ENCODE peak calls at places on chromosomes 2 and 18, in five cellular contexts. One of them, this sample, is unnamed.

GRCh38 chr18:80147037-80147417 is 38.0 kb downstream of the ADNP2 start:
- DNase-seq in neuronal stem cell: no peak
- DNase-seq in H9: no peak
- DNase-seq in mesenchymal stem cell: no peak
- DNase-seq in H1: no peak
- DNase-seq in this sample: no peak

GRCh38 chr2:191917967-191918651 is 71.2 kb upstream of the CAVIN2 start:
- DNase-seq in neuronal stem cell: no peak
- DNase-seq in H9: no peak
- DNase-seq in mesenchymal stem cell: no peak
- DNase-seq in H1: no peak
- DNase-seq in this sample: no peak

GRCh38 chr2:67255933-67256615 is 141.1 kb upstream of the ETAA1 start:
- DNase-seq in neuronal stem cell: no peak
- DNase-seq in H9: no peak
- DNase-seq in mesenchymal stem cell: peak
- DNase-seq in H1: no peak
- DNase-seq in this sample: no peak

GRCh38 chr2:214482716-214483115 is 71.9 kb downstream of the VWC2L start:
- DNase-seq in neuronal stem cell: peak
- DNase-seq in H9: no peak
- DNase-seq in mesenchymal stem cell: no peak
- DNase-seq in H1: no peak
- DNase-seq in this sample: no peak

GRCh38 chr2:234495076-234495800 is 1.6 kb downstream of the ARL4C start:
- DNase-seq in neuronal stem cell: no peak
- DNase-seq in H9: peak
- DNase-seq in mesenchymal stem cell: peak
- DNase-seq in H1: no peak
- DNase-seq in this sample: no peak

GRCh38 chr2:47076586-47077441 is 78.3 kb downstream of the STPG4 start:
- DNase-seq in neuronal stem cell: no peak
- DNase-seq in H9: no peak
- DNase-seq in mesenchymal stem cell: peak
- DNase-seq in H1: no peak
- DNase-seq in this sample: peak

GRCh38 chr18:11998182-11998581 is 16.9 kb downstream of the IMPA2 start:
- DNase-seq in neuronal stem cell: no peak
- DNase-seq in H9: no peak
- DNase-seq in mesenchymal stem cell: no peak
- DNase-seq in H1: no peak
- DNase-seq in this sample: no peak

GRCh38 chr2:42566837-42567251 is 1.6 kb upstream of the MTA3 start:
- DNase-seq in neuronal stem cell: no peak
- DNase-seq in H9: no peak
- DNase-seq in mesenchymal stem cell: peak
- DNase-seq in H1: no peak
- DNase-seq in this sample: no peak

GRCh38 chr2:26528186-26528585 is 50.3 kb upstream of the OTOF start:
- DNase-seq in neuronal stem cell: no peak
- DNase-seq in H9: no peak
- DNase-seq in mesenchymal stem cell: no peak
- DNase-seq in H1: no peak
- DNase-seq in this sample: no peak

GRCh38 chr2:203685081-203685621 is 21.3 kb upstream of the CD28 start:
- DNase-seq in neuronal stem cell: no peak
- DNase-seq in H9: no peak
- DNase-seq in mesenchymal stem cell: peak
- DNase-seq in H1: no peak
- DNase-seq in this sample: peak

GRCh38 chr2:203683421-203683820 is 23.0 kb upstream of the CD28 start:
- DNase-seq in neuronal stem cell: no peak
- DNase-seq in H9: no peak
- DNase-seq in mesenchymal stem cell: no peak
- DNase-seq in H1: no peak
- DNase-seq in this sample: no peak

GRCh38 chr2:203682688-203683130 is 23.7 kb upstream of the CD28 start:
- DNase-seq in neuronal stem cell: no peak
- DNase-seq in H9: no peak
- DNase-seq in mesenchymal stem cell: peak
- DNase-seq in H1: no peak
- DNase-seq in this sample: no peak

GRCh38 chr2:203685789-203686433 is 20.5 kb upstream of the CD28 start:
- DNase-seq in neuronal stem cell: no peak
- DNase-seq in H9: no peak
- DNase-seq in mesenchymal stem cell: no peak
- DNase-seq in H1: no peak
- DNase-seq in this sample: no peak

GRCh38 chr2:203683932-203684556 is 22.4 kb upstream of the CD28 start:
- DNase-seq in neuronal stem cell: no peak
- DNase-seq in H9: no peak
- DNase-seq in mesenchymal stem cell: peak
- DNase-seq in H1: no peak
- DNase-seq in this sample: peak
- H2BK5ac ChIP-seq in neuronal stem cell: no peak
- H2BK5ac ChIP-seq in H9: no peak
- H2BK5ac ChIP-seq in mesenchymal stem cell: no peak
- H2BK5ac ChIP-seq in H1: no peak
- H2BK5ac ChIP-seq in this sample: no peak

DNA sequence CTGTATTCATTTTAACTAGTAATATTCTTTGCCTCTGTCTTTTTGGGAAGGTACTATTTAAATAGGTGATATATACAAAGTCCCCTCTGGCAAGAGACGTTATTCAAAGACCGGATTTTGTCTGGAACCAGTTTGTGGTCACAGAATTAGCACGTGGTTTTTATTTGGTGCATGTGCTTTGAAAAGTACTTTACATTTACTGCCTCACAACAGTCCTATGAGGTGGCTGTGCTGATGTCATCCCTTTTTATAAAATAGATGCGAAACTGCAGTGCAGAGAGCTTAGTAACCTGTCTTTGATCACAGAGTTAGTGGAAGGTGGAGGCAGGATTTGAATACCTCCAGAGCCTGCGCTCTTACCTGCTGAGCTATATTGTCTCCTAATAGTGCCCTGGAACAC is 4.0 kb downstream of the LPIN1 start:
- DNase-seq in neuronal stem cell: no peak
- DNase-seq in H9: no peak
- DNase-seq in mesenchymal stem cell: peak
- DNase-seq in H1: no peak
- DNase-seq in this sample: peak
- H3K18ac ChIP-seq in neuronal stem cell: no peak
- H3K18ac ChIP-seq in H9: no peak
- H3K18ac ChIP-seq in mesenchymal stem cell: no peak
- H3K18ac ChIP-seq in H1: no peak
- H3K18ac ChIP-seq in this sample: no peak

GRCh38 chr2:106127776-106128268 is 66.3 kb downstream of the UXS1 start:
- DNase-seq in neuronal stem cell: no peak
- DNase-seq in H9: no peak
- DNase-seq in mesenchymal stem cell: no peak
- DNase-seq in H1: no peak
- DNase-seq in this sample: no peak

GRCh38 chr2:106124787-106125549 is 69.1 kb downstream of the UXS1 start:
- DNase-seq in neuronal stem cell: no peak
- DNase-seq in H9: no peak
- DNase-seq in mesenchymal stem cell: no peak
- DNase-seq in H1: no peak
- DNase-seq in this sample: peak

GRCh38 chr2:106126705-106127281 is 67.3 kb downstream of the UXS1 start:
- DNase-seq in neuronal stem cell: no peak
- DNase-seq in H9: no peak
- DNase-seq in mesenchymal stem cell: no peak
- DNase-seq in H1: no peak
- DNase-seq in this sample: no peak

GRCh38 chr2:106127282-106127771 is 66.8 kb downstream of the UXS1 start:
- DNase-seq in neuronal stem cell: no peak
- DNase-seq in H9: no peak
- DNase-seq in mesenchymal stem cell: peak
- DNase-seq in H1: no peak
- DNase-seq in this sample: no peak

DNA sequence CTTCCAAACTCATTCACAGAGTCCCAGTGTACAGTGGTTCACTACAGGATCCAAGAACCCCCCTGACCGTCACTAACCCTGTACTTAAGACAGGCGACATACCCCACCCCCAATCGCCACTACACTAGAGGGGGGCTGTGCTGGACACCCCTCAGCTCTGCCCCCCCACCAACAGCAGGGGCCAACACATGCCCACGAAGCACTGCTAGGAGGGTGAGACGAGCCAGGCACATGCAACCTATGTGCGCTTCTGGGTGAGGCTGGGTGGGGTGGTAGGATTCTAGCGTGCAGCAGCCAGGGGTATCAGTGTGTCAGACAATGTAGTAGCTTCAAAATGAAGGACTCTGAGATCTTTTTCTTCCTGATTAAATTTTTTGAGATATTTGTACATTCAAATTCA is 67.8 kb downstream of the UXS1 start:
- DNase-seq in neuronal stem cell: no peak
- DNase-seq in H9: no peak
- DNase-seq in mesenchymal stem cell: no peak
- DNase-seq in H1: no peak
- DNase-seq in this sample: no peak
- H2BK12ac ChIP-seq in neuronal stem cell: no peak
- H2BK12ac ChIP-seq in H9: no peak
- H2BK12ac ChIP-seq in mesenchymal stem cell: no peak
- H2BK12ac ChIP-seq in H1: no peak
- H2BK12ac ChIP-seq in this sample: no peak

DNA sequence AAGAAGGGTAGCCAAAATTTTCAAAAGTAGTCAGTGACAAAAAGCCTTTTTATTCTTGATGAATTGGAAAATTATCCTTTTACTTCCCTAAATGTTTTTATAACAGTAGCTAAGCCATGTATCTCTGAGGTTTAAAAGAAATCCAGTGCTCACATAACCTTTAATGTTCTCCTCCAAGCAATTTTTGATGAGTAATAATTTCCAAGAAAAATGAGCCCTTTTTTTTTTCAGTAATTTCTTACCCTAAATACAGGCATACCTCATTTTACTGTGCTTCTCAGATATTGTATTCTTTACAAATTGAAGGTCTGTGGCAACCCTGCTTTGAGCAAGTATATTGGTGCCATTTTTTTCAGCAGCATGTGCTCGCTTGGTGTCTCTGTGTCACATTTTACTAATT is 84.3 kb upstream of the DSEL start:
- DNase-seq in neuronal stem cell: no peak
- DNase-seq in H9: no peak
- DNase-seq in mesenchymal stem cell: no peak
- DNase-seq in H1: no peak
- DNase-seq in this sample: no peak
- H2BK5ac ChIP-seq in neuronal stem cell: no peak
- H2BK5ac ChIP-seq in H9: no peak
- H2BK5ac ChIP-seq in mesenchymal stem cell: no peak
- H2BK5ac ChIP-seq in H1: no peak
- H2BK5ac ChIP-seq in this sample: no peak

GRCh38 chr2:54960118-54960517 is 90.1 kb downstream of the RTN4 start:
- DNase-seq in neuronal stem cell: no peak
- DNase-seq in H9: no peak
- DNase-seq in mesenchymal stem cell: no peak
- DNase-seq in H1: no peak
- DNase-seq in this sample: no peak
- H3K18ac ChIP-seq in neuronal stem cell: no peak
- H3K18ac ChIP-seq in H9: no peak
- H3K18ac ChIP-seq in mesenchymal stem cell: no peak
- H3K18ac ChIP-seq in H1: no peak
- H3K18ac ChIP-seq in this sample: no peak

DNA sequence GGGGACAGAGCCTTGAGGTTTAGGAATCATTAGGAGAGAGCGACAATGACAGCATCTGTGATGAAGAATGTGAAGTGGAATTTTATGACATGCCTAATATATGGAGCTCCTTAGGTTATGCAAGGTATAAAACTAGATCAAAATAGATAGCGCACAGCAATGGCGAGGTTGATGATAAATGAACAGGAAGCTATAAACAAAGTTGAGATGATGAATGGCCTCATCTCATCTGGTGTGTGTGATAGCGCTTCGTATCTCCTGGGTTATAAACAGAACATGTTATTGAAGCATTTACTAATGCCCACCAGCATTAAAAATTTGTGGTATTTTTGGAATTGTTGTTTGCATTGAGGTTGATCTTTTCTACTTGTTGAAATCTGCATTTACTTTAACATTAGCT is 231.5 kb downstream of the LTBP1 start:
- DNase-seq in neuronal stem cell: no peak
- DNase-seq in H9: no peak
- DNase-seq in mesenchymal stem cell: no peak
- DNase-seq in H1: no peak
- DNase-seq in this sample: no peak
- H2BK12ac ChIP-seq in neuronal stem cell: no peak
- H2BK12ac ChIP-seq in H9: no peak
- H2BK12ac ChIP-seq in mesenchymal stem cell: no peak
- H2BK12ac ChIP-seq in H1: no peak
- H2BK12ac ChIP-seq in this sample: no peak

GRCh38 chr18:31793531-31793930 is 32.9 kb upstream of the SLC25A52 start:
- DNase-seq in neuronal stem cell: no peak
- DNase-seq in H9: no peak
- DNase-seq in mesenchymal stem cell: no peak
- DNase-seq in H1: no peak
- DNase-seq in this sample: no peak
- H2BK5ac ChIP-seq in neuronal stem cell: no peak
- H2BK5ac ChIP-seq in H9: no peak
- H2BK5ac ChIP-seq in mesenchymal stem cell: no peak
- H2BK5ac ChIP-seq in H1: no peak
- H2BK5ac ChIP-seq in this sample: no peak

GRCh38 chr2:127193164-127193947 is 26.7 kb downstream of the CYP27C1 start:
- DNase-seq in neuronal stem cell: no peak
- DNase-seq in H9: no peak
- DNase-seq in mesenchymal stem cell: no peak
- DNase-seq in H1: no peak
- DNase-seq in this sample: no peak
- H3K18ac ChIP-seq in neuronal stem cell: peak
- H3K18ac ChIP-seq in H9: no peak
- H3K18ac ChIP-seq in mesenchymal stem cell: no peak
- H3K18ac ChIP-seq in H1: peak
- H3K18ac ChIP-seq in this sample: no peak

DNA sequence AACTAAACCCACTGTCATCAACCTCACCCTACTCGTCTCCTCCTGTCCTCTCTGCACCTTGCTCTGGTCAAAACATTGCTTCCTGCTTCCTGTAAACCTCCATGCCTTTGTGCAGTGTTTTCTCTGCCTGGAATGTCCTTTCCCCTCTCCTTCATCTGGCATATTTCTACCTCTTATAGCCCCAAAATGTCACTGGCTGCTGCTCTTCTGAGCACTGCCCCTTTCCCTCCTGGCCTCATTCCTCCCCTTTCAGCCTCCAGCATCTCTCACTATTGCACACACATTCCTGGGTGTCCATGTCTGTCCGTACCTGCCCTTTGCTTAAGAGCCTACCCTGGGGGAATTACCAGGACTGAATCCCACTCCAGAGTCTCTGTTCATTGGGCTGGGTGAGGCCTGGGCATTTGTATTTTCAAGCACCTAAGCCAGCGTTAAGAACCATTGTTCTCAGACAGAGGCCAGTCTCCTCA is 84.9 kb downstream of the MOGAT1 start:
- DNase-seq in neuronal stem cell: no peak
- DNase-seq in H9: no peak
- DNase-seq in mesenchymal stem cell: no peak
- DNase-seq in H1: no peak
- DNase-seq in this sample: peak
- H2BK12ac ChIP-seq in neuronal stem cell: no peak
- H2BK12ac ChIP-seq in H9: no peak
- H2BK12ac ChIP-seq in mesenchymal stem cell: peak
- H2BK12ac ChIP-seq in H1: no peak
- H2BK12ac ChIP-seq in this sample: no peak

This sample was measured in trophoblast cell.